ENCODE peak calls at places on chromosome 10, in five cellular contexts. T is endodermal cell, H is PC-9, A is brain microvascular endothelial cell, I is tibial artery. J is an unnamed sample.

GRCh38 chr10:75540357-75541335 is 109.2 kb downstream of the LRMDA start:
- DNase-seq in T (no peak), H (no peak), A (no peak), I (no peak), J (no peak)

GRCh38 chr10:79446451-79447020 is 1.1 kb upstream of the ZCCHC24 start:
- DNase-seq in T (peak), H (peak), A (no peak), I (peak), J (no peak)

GRCh38 chr10:102172288-102172687 is 20.1 kb downstream of the NOLC1 start:
- DNase-seq in T (no peak), H (no peak), A (no peak), I (no peak), J (no peak)

GRCh38 chr10:27245846-27246245 is 5.2 kb upstream of the ACBD5 start:
- DNase-seq in T (no peak), H (no peak), A (no peak), I (no peak), J (no peak)

GRCh38 chr10:110175406-110175805 is 32.0 kb upstream of the MXI1 start:
- DNase-seq in T (no peak), H (no peak), A (peak), I (no peak), J (no peak)

GRCh38 chr10:63064706-63065105 is 68.4 kb upstream of the NRBF2 start:
- DNase-seq in T (no peak), H (no peak), A (no peak), I (no peak), J (no peak)

GRCh38 chr10:760622-761021 is 71.2 kb upstream of the DIP2C start:
- DNase-seq in T (no peak), H (no peak), A (no peak), I (no peak), J (no peak)

GRCh38 chr10:285216-285967 is 150.1 kb downstream of the ZMYND11 start:
- DNase-seq in T (no peak), H (no peak), A (no peak), I (no peak), J (no peak)

GRCh38 chr10:86357041-86357440 is 9.6 kb downstream of the GRID1 start:
- DNase-seq in T (no peak), H (no peak), A (no peak), I (peak), J (no peak)

GRCh38 chr10:129951841-129952240 is 12.2 kb downstream of the EBF3 start:
- DNase-seq in T (no peak), H (no peak), A (no peak), I (no peak), J (no peak)

GRCh38 chr10:69869291-69869841 is 67.7 kb downstream of the COL13A1 start:
- DNase-seq in T (no peak), H (peak), A (peak), I (no peak), J (no peak)

GRCh38 chr10:59079386-59080226 is 96.8 kb upstream of the PHYHIPL start:
- DNase-seq in T (no peak), H (no peak), A (peak), I (no peak), J (peak)

GRCh38 chr10:13773043-13773442 is 186.3 kb downstream of the PRPF18 start:
- DNase-seq in T (no peak), H (peak), A (no peak), I (no peak), J (no peak)

GRCh38 chr10:13831711-13832110 is 244.9 kb downstream of the PRPF18 start:
- DNase-seq in T (no peak), H (no peak), A (no peak), I (no peak), J (no peak)

GRCh38 chr10:1159131-1160061 is 103.2 kb downstream of the WDR37 start:
- DNase-seq in T (peak), H (no peak), A (no peak), I (no peak), J (no peak)

GRCh38 chr10:87862644-87863101 is 660 bp downstream of the KLLN start:
- DNase-seq in T (no peak), H (no peak), A (no peak), I (no peak), J (no peak)

GRCh38 chr10:69629897-69630650 is at the start of gene FAM241B:
- DNase-seq in T (peak), H (peak), A (no peak), I (no peak), J (no peak)

GRCh38 chr10:130022501-130023299 is 58.6 kb upstream of the EBF3 start:
- DNase-seq in T (no peak), H (no peak), A (peak), I (no peak), J (peak)

GRCh38 chr10:131961047-131961776 is 20.5 kb downstream of the BNIP3 start:
- DNase-seq in T (no peak), H (no peak), A (no peak), I (no peak), J (no peak)

GRCh38 chr10:27285093-27285492 is 44.5 kb upstream of the ACBD5 start:
- DNase-seq in T (peak), H (no peak), A (no peak), I (no peak), J (no peak)

GRCh38 chr10:126504051-126504760 is 115.9 kb upstream of the ADAM12 start:
- DNase-seq in T (peak), H (peak), A (peak), I (no peak), J (peak)

GRCh38 chr10:91598211-91598981 is 34.5 kb downstream of the PPP1R3C start:
- DNase-seq in T (no peak), H (peak), A (peak), I (no peak), J (no peak)

GRCh38 chr10:37476285-37476684 is 350.9 kb downstream of the ANKRD30A start:
- DNase-seq in T (no peak), H (no peak), A (no peak), I (no peak), J (no peak)

GRCh38 chr10:127524869-127525268 is 24.2 kb upstream of the NPS start:
- DNase-seq in T (no peak), H (no peak), A (no peak), I (no peak), J (no peak)

GRCh38 chr10:191703-192518 is 56.7 kb downstream of the ZMYND11 start:
- DNase-seq in T (no peak), H (no peak), A (peak), I (peak), J (no peak)

GRCh38 chr10:87618470-87619423 is 40.9 kb upstream of the PAPSS2 start:
- DNase-seq in T (no peak), H (no peak), A (no peak), I (no peak), J (no peak)

GRCh38 chr10:47029181-47029971 is 118.1 kb downstream of the PTPN20 start:
- DNase-seq in T (peak), H (no peak), A (no peak), I (no peak), J (no peak)

GRCh38 chr10:79148452-79149344 is 79.9 kb downstream of the ZMIZ1 start:
- DNase-seq in T (no peak), H (peak), A (no peak), I (peak), J (no peak)

GRCh38 chr10:36254191-36254590 is 612.1 kb upstream of the FZD8 start:
- DNase-seq in T (no peak), H (no peak), A (no peak), I (peak), J (no peak)

GRCh38 chr10:24762966-24763623 is 39.4 kb upstream of the ARHGAP21 start:
- DNase-seq in T (no peak), H (peak), A (peak), I (no peak), J (no peak)

GRCh38 chr10:48599830-48600134 is 5.1 kb downstream of the ARHGAP22 start:
- DNase-seq in T (no peak), H (no peak), A (no peak), I (no peak), J (no peak)

GRCh38 chr10:34280599-34281374 is 534.3 kb downstream of the PARD3 start:
- DNase-seq in T (peak), H (peak), A (peak), I (peak), J (peak)

GRCh38 chr10:114250716-114251115 is 11.7 kb downstream of the VWA2 start:
- DNase-seq in T (no peak), H (no peak), A (no peak), I (no peak), J (no peak)

GRCh38 chr10:43317422-43317821 is 50.6 kb upstream of the RASGEF1A start:
- DNase-seq in T (no peak), H (peak), A (no peak), I (no peak), J (no peak)

GRCh38 chr10:48608279-48608681 is 3.4 kb upstream of the ARHGAP22 start:
- DNase-seq in T (peak), H (peak), A (no peak), I (no peak), J (no peak)

GRCh38 chr10:103168436-103168835 is 24.6 kb downstream of the NT5C2 start:
- DNase-seq in T (no peak), H (no peak), A (peak), I (no peak), J (no peak)

GRCh38 chr10:21263839-21264238 is 261.6 kb downstream of the SKIDA1 start:
- DNase-seq in T (no peak), H (no peak), A (no peak), I (no peak), J (no peak)

DNA sequence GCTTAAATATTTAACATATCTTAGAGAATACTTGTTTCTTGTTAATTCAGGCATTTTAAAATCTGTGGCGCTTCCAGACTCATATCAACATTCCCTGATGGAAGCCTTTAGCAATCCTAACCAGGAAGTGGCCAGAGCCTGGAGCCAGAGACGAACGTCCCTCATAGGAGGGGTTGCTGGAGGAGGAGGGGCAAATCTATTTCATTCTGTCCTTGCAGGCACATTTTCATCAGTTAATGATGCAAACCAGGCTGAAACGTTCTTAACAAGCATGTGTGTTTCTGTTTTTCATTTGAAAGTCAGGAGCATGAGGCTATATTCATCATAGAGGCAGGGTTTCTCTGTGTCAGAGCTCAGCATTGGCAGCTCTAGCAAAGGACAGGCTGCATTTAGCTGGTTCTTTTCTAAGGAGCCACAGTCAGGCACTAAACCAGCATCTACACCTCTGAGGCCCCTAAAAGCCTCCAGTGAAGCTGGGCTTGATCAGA is 17.8 kb upstream of the IFIT2 start:
- DNase-seq in T (peak), H (no peak), A (no peak), I (peak), J (no peak)
- H3K4me3 ChIP-seq in T (no peak), H (no peak), A (no peak), I (peak), J (peak)

DNA sequence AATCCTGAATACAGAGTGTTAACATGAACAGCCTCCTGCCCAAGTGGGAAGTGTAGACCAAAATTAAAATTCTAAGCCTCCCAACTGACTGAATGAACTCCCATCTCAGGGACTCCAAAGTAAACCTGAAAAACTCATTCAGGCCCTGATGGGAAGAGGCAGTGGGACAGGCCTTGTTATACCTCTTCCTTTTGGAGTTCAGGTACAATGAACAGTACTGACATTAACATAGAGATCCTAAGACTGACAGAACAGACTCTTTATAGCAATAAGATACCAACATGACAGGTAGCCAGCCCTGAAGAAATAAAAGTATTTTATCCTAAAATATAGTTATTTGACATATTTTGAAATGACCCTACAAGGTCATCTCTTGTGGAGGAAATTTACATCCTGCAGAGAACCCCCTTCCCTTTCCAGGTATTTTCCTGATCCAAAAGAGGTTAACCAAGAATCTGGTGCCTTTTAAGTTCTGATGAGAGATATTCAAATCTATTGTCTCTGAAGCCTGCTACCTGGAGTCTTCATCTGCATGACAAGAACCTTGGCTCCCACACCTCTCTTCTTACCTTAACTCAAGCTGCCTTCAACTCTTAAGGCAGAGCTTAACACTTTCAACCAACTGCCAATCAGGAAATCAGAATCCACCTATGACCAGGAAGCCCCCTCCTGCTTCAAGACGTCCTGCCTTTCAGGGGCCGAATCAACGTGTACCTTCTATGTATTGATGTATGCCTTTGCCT is 103.3 kb upstream of the PFKP start:
- DNase-seq in T (peak), H (no peak), A (no peak), I (no peak), J (no peak)
- H3K27ac ChIP-seq in T (no peak), H (no peak), A (no peak), I (no peak), J (no peak)

DNA sequence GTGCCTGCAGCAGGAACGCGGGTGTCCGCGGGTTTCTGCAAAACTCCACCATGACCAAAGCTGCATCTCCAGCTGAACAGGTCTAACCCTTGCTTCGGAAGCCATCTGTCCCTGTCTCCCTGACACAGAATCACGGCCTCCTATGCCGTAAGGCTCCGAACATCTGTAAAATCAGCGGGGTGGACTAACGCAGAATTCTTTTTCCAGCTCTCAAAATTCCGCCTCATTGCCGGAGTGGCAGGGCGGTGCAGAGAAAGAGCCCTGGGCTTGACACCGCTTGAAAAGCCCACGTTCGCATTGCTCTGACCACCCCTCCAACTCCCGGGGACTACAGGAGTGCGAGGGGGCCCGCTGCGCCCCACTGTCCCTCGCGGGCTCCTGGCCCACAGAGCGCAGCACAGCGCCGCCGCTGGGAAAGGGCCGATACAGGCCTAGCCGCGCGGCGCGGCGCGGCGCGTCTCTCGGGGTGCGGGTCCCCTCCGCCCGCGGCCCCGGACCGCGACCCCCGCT is 409 bp downstream of the DNMBP start:
- DNase-seq in T (no peak), H (no peak), A (no peak), I (peak), J (no peak)
- TF ChIP-seq CTCF in T (peak), H (peak), A (peak), I (peak), J (peak)

DNA sequence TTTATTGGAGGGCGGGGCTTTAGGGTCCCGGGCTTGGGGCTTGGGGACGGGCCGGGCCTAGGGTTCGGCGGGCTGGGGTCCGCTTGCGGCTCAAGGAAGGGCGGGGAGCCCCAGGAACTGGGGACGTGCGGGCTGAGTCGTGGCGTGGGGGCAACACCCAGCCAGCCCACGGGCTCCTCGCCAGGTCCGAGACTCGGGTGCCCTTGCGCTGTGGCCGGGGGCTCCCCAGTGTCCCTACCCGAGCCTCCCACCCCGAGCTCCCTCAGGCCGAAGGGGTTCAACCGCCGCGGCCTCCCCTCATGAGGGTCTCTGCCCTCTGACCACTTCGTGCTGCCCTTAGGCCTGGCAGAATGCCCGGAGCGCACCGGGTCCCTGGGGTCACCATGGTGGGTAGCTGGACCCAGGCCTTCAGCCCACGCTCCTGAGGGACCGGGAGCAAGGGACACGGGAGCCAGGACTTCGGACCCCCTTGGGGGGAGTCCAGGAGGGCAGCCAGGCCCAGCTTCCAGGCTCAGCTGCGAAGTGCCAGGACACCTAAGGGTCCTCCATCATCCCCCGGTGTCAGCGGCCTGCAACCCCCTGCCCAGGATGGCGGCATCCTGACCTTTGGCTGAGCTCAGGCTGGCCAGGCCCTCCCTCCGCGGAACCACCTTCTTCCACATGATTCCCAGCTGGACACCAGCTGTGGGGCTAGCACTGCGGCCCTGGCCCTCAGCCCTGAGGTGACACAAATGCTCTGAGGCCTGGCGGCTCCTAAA is 522 bp upstream of the FUOM start:
- DNase-seq in T (no peak), H (no peak), A (no peak), I (no peak), J (no peak)
- H3K4me3 ChIP-seq in T (no peak), H (no peak), A (no peak), I (peak), J (no peak)

GRCh38 chr10:71314694-71315225 is 4.3 kb upstream of the SLC29A3 start:
- DNase-seq in T (no peak), H (no peak), A (no peak), I (no peak), J (no peak)
- H3K27ac ChIP-seq in T (no peak), H (no peak), A (no peak), I (no peak), J (no peak)

GRCh38 chr10:125231116-125231812 is 70.9 kb upstream of the CTBP2 start:
- DNase-seq in T (peak), H (peak), A (peak), I (no peak), J (peak)
- TF ChIP-seq CTCF in T (no peak), H (no peak), A (peak), I (no peak), J (peak)

GRCh38 chr10:12716042-12716441 is 285.5 kb downstream of the CCDC3 start:
- DNase-seq in T (peak), H (no peak), A (no peak), I (no peak), J (no peak)

GRCh38 chr10:12719365-12719764 is 282.1 kb downstream of the CCDC3 start:
- DNase-seq in T (no peak), H (peak), A (no peak), I (peak), J (no peak)

GRCh38 chr10:12720217-12720981 is 281.1 kb downstream of the CCDC3 start:
- DNase-seq in T (peak), H (peak), A (peak), I (peak), J (peak)

GRCh38 chr10:12721334-12721733 is 280.2 kb downstream of the CCDC3 start:
- DNase-seq in T (no peak), H (no peak), A (no peak), I (no peak), J (no peak)

DNA sequence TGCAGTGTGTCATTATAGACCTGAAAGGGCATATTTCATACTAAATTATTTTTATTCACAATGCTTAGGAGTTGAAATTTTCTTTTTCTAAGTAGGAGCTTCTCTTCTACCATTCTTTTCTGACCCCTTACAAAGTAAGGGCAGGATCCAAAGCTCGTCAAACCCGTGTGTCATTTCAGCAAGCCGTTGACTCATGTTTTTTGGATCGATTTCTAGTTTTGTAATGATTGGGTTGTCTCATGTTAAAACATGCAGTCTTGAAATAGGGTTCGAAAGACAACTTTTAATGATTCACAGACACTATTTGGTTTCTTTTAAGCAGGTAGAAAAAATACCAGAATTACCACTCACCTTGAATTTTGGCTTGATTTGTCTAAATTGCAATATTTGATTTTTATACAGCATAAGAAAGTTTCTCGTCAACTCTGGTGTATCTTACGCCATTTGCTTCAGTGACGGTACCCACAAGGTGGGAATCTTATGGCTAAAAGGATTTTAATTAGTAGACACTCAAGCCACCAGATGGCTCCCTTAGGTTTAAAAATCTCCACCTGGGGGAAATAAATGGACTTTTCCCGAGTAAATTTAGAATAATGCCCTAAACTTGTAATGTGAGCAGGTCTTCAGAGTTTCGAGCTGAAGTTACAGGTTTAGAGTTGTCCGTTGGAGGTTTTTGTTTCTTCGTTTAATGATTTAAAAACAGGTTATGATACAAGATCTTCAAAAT is 283.4 kb downstream of the CCDC3 start:
- DNase-seq in T (no peak), H (no peak), A (no peak), I (no peak), J (no peak)
- H3K4me3 ChIP-seq in T (no peak), H (no peak), A (no peak), I (no peak), J (no peak)